ENCODE peak calls at places on chromosomes 5 and 9, in nine cellular contexts. Y, Z, F, B, Q, X, U, T and R are unnamed samples.
A peak's percentile ranks its signal among the peaks of the same experiment; 100 is the strongest.

GRCh38 chr5:78509145-78509865 is 139.3 kb downstream of the LHFPL2 start:
- DNase-seq in Q (no peak), B (no peak), Z (no peak), Y (no peak), U (no peak), X (no peak), T (no peak), F (peak; percentile 11), R (no peak)

GRCh38 chr9:136803551-136804508 is 3.9 kb upstream of the RABL6 start:
- DNase-seq in T (no peak), Y (no peak), Z (no peak), U (no peak), X (no peak), F (no peak), Q (no peak), B (no peak), R (peak; percentile 72)

GRCh38 chr5:24208540-24209141 is 436.1 kb downstream of the CDH10 start:
- DNase-seq in T (no peak), B (no peak), F (no peak), U (no peak), Z (no peak), Y (no peak), Q (no peak), X (no peak), R (no peak)

GRCh38 chr9:34996905-34997279 is 7.3 kb downstream of the DNAJB5 start:
- DNase-seq in X (no peak), Z (no peak), T (no peak), Y (no peak), U (no peak), Q (no peak), B (no peak), F (no peak), R (no peak)

GRCh38 chr9:137383453-137384115 is 39.4 kb downstream of the EXD3 start:
- DNase-seq in B (peak; percentile 57), Y (no peak), Z (no peak), F (no peak), T (no peak), Q (no peak), X (peak; percentile 57), U (no peak), R (no peak)

GRCh38 chr9:130343445-130343918 is 77.9 kb downstream of the HMCN2 start:
- DNase-seq in B (no peak), F (peak; percentile 44), Q (no peak), Y (peak; percentile 13), X (peak; percentile 75), Z (no peak), T (no peak), U (no peak), R (no peak)

GRCh38 chr9:92350129-92350739 is 24.5 kb downstream of the CENPP start:
- DNase-seq in T (peak; percentile 61), B (no peak), Z (peak; percentile 79), Q (no peak), F (no peak), Y (no peak), U (no peak), X (no peak), R (no peak)

GRCh38 chr5:150797384-150797783 is 18.8 kb downstream of the SMIM3 start:
- DNase-seq in X (no peak), Q (no peak), U (no peak), Y (no peak), B (no peak), T (no peak), F (no peak), Z (no peak), R (no peak)

GRCh38 chr9:95040106-95040505 is 277.4 kb downstream of the FANCC start:
- DNase-seq in U (no peak), Q (no peak), T (no peak), Z (no peak), X (no peak), B (no peak), Y (no peak), F (no peak), R (no peak)

GRCh38 chr9:17928768-17929167 is 349.9 kb downstream of the SH3GL2 start:
- DNase-seq in Y (no peak), F (no peak), T (no peak), Z (no peak), X (no peak), B (no peak), Q (no peak), U (no peak), R (no peak)

GRCh38 chr9:114475412-114476136 is 29.7 kb downstream of the WHRN start:
- DNase-seq in F (no peak), X (no peak), B (peak; percentile 26), T (no peak), Z (no peak), Y (no peak), Q (no peak), U (no peak), R (no peak)

GRCh38 chr9:25255216-25255615 is 423.0 kb downstream of the TUSC1 start:
- DNase-seq in Z (no peak), B (no peak), F (no peak), X (no peak), T (no peak), U (no peak), Q (no peak), Y (no peak), R (no peak)

GRCh38 chr9:130946778-130947617 is 8.0 kb upstream of the FIBCD1 start:
- DNase-seq in Y (no peak), Q (no peak), F (no peak), T (peak; percentile 40), X (no peak), B (no peak), U (no peak), Z (peak; percentile 26), R (no peak)

GRCh38 chr9:125591245-125591644 is 115.8 kb downstream of the MAPKAP1 start:
- DNase-seq in F (no peak), T (no peak), Z (no peak), Y (no peak), X (no peak), Q (no peak), B (no peak), U (no peak), R (no peak)

GRCh38 chr5:63131618-63132285 is 553.1 kb downstream of the LRRC70 start:
- DNase-seq in F (no peak), Y (no peak), T (peak; percentile 93), X (no peak), Q (peak; percentile 71), U (no peak), Z (peak; percentile 91), B (no peak), R (no peak)

GRCh38 chr9:79020266-79020665 is 551.5 kb upstream of the TLE4 start:
- DNase-seq in B (no peak), X (no peak), F (no peak), U (no peak), Y (no peak), T (peak; percentile 21), Z (no peak), Q (no peak), R (no peak)

GRCh38 chr5:98201006-98201620 is 572.4 kb upstream of the RGMB start:
- DNase-seq in B (no peak), F (no peak), X (no peak), U (no peak), T (peak; percentile 23), Y (no peak), Z (peak; percentile 6), Q (no peak), R (no peak)

GRCh38 chr9:5843450-5844249 is 10.7 kb upstream of the ERMP1 start:
- DNase-seq in T (peak; percentile 35), F (peak; percentile 16), U (no peak), Y (no peak), B (no peak), Q (no peak), Z (no peak), X (no peak), R (no peak)

DNA sequence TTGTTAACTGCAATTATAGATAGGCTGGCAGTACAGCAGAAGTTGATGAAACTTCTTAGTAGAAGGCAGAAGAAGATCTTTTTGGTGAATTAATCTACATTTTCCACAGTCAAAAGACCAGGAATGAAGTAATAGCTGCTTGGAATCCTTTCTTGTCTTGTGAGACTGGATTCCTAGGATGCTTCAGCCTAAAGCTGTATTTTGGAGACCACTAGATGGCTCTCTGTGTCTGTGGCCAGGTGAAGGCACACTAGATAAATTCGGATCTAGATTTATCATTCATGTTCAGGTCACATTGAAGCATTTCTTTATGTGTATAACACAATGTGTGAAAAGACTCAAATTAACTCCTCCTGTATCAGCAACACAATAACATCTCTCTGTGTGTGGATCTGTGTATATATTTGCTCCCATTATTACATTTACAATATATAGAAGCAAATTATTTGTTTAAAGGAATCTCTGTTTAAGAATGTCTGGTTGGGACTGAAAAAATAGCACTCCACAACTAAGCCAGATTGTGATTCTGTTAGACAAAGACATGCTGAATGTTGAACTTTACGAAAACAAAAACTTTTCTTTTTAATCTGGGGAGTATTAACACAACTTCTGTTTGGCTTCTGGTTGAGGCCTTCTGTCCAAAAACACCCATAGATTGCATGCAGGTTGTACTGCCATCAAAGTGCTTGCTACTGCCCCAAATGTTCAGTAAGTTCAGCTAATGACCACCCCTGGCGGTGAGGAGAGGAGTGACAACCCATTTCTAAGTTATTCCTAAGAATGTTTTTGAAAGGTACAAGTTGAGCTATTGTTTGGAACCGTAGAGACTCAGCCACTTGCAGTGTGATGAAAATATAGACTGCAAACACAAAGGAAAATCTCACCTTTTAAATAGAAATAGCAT is 10.6 kb downstream of the GRIN3A start:
- DNase-seq in Z (peak; percentile 24), F (peak; percentile 14), Q (peak; percentile 26), T (no peak), U (no peak), Y (no peak), X (no peak), B (no peak), R (no peak)
- TF ChIP-seq CTCF in Z (peak; percentile 57), F (peak; percentile 33), Q (peak; percentile 68), T (peak; percentile 53), U (peak; percentile 55), Y (peak; percentile 40), X (peak; percentile 28), B (peak; percentile 34), R (peak; percentile 71)

GRCh38 chr9:75890541-75891276 is at the start of gene PCSK5:
- DNase-seq in Q (peak; percentile 95), T (peak; percentile 97), B (peak; percentile 92), X (peak; percentile 97), U (peak; percentile 88), Y (peak; percentile 90), F (peak; percentile 92), Z (peak; percentile 89), R (peak; percentile 95)
- TF ChIP-seq CTCF in Q (peak; percentile 37), T (peak; percentile 27), B (no peak), X (no peak), U (peak; percentile 50), Y (peak; percentile 37), F (peak; percentile 31), Z (no peak), R (peak; percentile 76)

GRCh38 chr5:15515229-15515628 is 15.2 kb downstream of the FBXL7 start:
- DNase-seq in Q (no peak), T (no peak), F (no peak), Z (no peak), X (no peak), U (no peak), Y (no peak), B (no peak), R (no peak)
- TF ChIP-seq CTCF in Q (peak; percentile 17), T (no peak), F (no peak), Z (peak; percentile 2), X (no peak), U (peak; percentile 26), Y (peak; percentile 41), B (no peak), R (peak; percentile 49)

DNA sequence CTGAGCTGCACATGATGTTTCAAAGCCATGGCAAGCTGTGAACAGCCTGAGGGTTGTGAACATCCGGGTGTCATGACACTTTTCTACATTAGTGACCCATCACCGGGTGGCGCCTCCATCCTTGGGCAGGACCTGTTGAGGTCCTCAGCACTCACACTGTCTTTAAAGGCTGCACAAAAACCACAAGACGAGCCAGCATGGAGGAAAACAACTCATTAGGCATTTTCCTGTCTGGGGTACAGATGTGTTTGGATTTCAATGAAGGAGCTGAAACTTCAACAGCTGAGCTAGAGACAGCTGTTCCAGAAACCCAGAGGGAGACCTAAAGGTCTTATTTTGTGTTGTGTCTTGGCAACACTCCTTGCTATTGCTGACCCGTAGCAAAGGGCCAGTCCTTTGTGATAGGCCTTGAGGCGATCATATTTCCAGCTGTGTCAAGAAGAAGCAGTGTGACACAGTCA is 151.9 kb upstream of the VLDLR start:
- DNase-seq in B (no peak), Z (peak; percentile 54), F (peak; percentile 45), Y (no peak), X (no peak), U (peak; percentile 41), Q (no peak), T (peak; percentile 20), R (no peak)
- TF ChIP-seq CTCF in B (no peak), Z (peak; percentile 21), F (no peak), Y (no peak), X (no peak), U (no peak), Q (peak; percentile 28), T (no peak), R (peak; percentile 34)